ENCODE peak calls at places on chromosomes 1 and 21, in seven cellular contexts. E, T, C, G, Y, K and L are unnamed samples.

GRCh38 chr1:9125325-9125724 is 3.6 kb downstream of the GPR157 start:
- DNase-seq in Y (no peak), C (no peak), T (no peak), K (no peak), G (no peak), E (no peak), L (no peak)

GRCh38 chr1:211939876-211940468 is 95.4 kb downstream of the INTS7 start:
- DNase-seq in Y (no peak), E (no peak), C (no peak), G (no peak), T (no peak), K (no peak), L (no peak)

GRCh38 chr1:106676021-106676420 is 380.5 kb upstream of the PRMT6 start:
- DNase-seq in K (no peak), Y (peak), G (no peak), T (no peak), E (no peak), C (no peak), L (no peak)

GRCh38 chr1:109263597-109264378 is 14.4 kb downstream of the CELSR2 start:
- DNase-seq in K (peak), G (peak), Y (peak), T (peak), C (peak), E (peak), L (peak)

GRCh38 chr1:21926814-21927530 is 10.1 kb downstream of the HSPG2 start:
- DNase-seq in Y (no peak), G (no peak), E (no peak), T (no peak), K (peak), C (no peak), L (no peak)

GRCh38 chr1:160711528-160712311 is at the start of gene CD48:
- DNase-seq in C (no peak), Y (no peak), G (no peak), T (no peak), E (no peak), K (no peak), L (no peak)

GRCh38 chr1:238161955-238162354 is 271.2 kb upstream of the ZP4 start:
- DNase-seq in K (no peak), C (no peak), E (no peak), G (no peak), Y (no peak), T (no peak), L (no peak)

GRCh38 chr1:152159144-152159543 is at the start of gene RPTN:
- DNase-seq in K (no peak), E (no peak), Y (no peak), C (no peak), G (no peak), T (no peak), L (no peak)

GRCh38 chr1:15678578-15678977 is 5.5 kb upstream of the PLEKHM2 start:
- DNase-seq in G (peak), T (no peak), E (peak), Y (peak), C (no peak), K (peak), L (no peak)

GRCh38 chr1:245475116-245475515 is 320.3 kb downstream of the KIF26B start:
- DNase-seq in T (no peak), K (peak), Y (peak), G (no peak), E (no peak), C (no peak), L (no peak)

GRCh38 chr1:21490774-21491482 is 18.3 kb upstream of the ALPL start:
- DNase-seq in E (no peak), G (peak), Y (peak), C (no peak), K (peak), T (no peak), L (no peak)

GRCh38 chr21:43733529-43734071 is 14.7 kb downstream of the PDXK start:
- DNase-seq in T (no peak), G (no peak), K (peak), E (peak), C (no peak), Y (peak), L (no peak)

GRCh38 chr1:17165823-17166222 is 39.1 kb upstream of the PADI1 start:
- DNase-seq in K (no peak), G (no peak), E (no peak), T (no peak), Y (no peak), C (no peak), L (no peak)

GRCh38 chr1:110370827-110371226 is 20.0 kb downstream of the SLC16A4 start:
- DNase-seq in T (no peak), Y (peak), E (no peak), C (no peak), G (no peak), K (peak), L (no peak)

GRCh38 chr1:48600182-48600581 is 128.2 kb upstream of the SPATA6 start:
- DNase-seq in Y (no peak), G (no peak), E (no peak), T (no peak), C (no peak), K (no peak), L (no peak)

GRCh38 chr1:88524129-88524528 is 159.9 kb upstream of the PKN2 start:
- DNase-seq in G (no peak), K (no peak), T (no peak), C (no peak), E (no peak), Y (no peak), L (no peak)

GRCh38 chr1:63813829-63814277 is 40.0 kb downstream of the ROR1 start:
- DNase-seq in Y (peak), G (no peak), T (no peak), E (no peak), C (no peak), K (peak), L (no peak)

GRCh38 chr1:207002731-207003146 is 29.8 kb downstream of the C1orf116 start:
- DNase-seq in K (peak), G (no peak), E (peak), T (no peak), C (peak), Y (no peak), L (no peak)

GRCh38 chr1:11938722-11939526 is 4.4 kb downstream of the PLOD1 start:
- DNase-seq in G (no peak), E (no peak), C (no peak), K (no peak), Y (peak), T (no peak), L (no peak)

GRCh38 chr1:24417681-24418080 is 2.1 kb downstream of the NIPAL3 start:
- DNase-seq in K (peak), T (no peak), Y (peak), C (no peak), G (no peak), E (no peak), L (no peak)

GRCh38 chr1:35192056-35192852 is 691 bp downstream of the SFPQ start:
- DNase-seq in T (peak), K (peak), E (peak), Y (peak), C (peak), G (peak), L (peak)
- TF ChIP-seq CTCF in T (no peak), K (peak), E (peak), Y (no peak), C (peak), G (peak), L (peak)

DNA sequence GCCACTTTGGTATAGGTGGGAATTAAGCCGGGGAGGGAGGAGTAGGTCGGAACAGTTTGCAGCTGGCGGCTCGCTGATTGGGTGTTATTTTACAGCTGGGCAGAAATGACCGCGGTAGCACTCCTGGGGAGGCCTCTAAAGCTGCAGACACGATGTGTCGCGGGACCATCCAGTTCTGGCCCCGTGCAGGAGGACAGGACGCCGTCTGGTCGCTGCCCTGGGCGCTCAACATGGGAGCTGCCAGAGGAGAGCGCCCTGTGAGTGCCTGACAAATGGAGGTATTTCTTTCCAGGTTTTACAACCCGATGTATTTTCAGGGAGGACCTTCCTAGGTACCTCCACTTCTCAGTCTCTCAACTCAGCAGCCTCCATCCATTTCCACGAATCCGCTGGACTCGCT is 46.2 kb downstream of the CDC7 start:
- DNase-seq in C (no peak), T (no peak), G (no peak), K (no peak), E (no peak), Y (no peak), L (no peak)
- TF ChIP-seq CTCF in C (peak), T (no peak), G (no peak), K (no peak), E (no peak), Y (no peak), L (no peak)

GRCh38 chr1:61607448-61607847 is 117.5 kb downstream of the TM2D1 start:
- DNase-seq in K (no peak), C (no peak), E (no peak), Y (no peak), T (no peak), G (no peak), L (no peak)

GRCh38 chr1:61606448-61607312 is 118.3 kb downstream of the TM2D1 start:
- DNase-seq in E (no peak), G (no peak), T (no peak), K (no peak), C (no peak), Y (peak), L (no peak)

GRCh38 chr1:61605607-61606321 is 119.2 kb downstream of the TM2D1 start:
- DNase-seq in T (no peak), E (no peak), G (no peak), C (no peak), K (peak), Y (peak), L (no peak)

GRCh38 chr1:61602663-61603062 is 122.3 kb downstream of the TM2D1 start:
- DNase-seq in C (no peak), G (no peak), K (no peak), T (no peak), Y (no peak), E (no peak), L (no peak)

GRCh38 chr1:61604684-61605083 is 120.3 kb downstream of the TM2D1 start:
- DNase-seq in C (no peak), G (no peak), K (no peak), Y (peak), T (no peak), E (no peak), L (no peak)
- TF ChIP-seq CTCF in C (no peak), G (no peak), K (no peak), Y (no peak), T (no peak), E (no peak), L (no peak)

GRCh38 chr1:161727343-161727924 is 6.1 kb downstream of the FCRLB start:
- DNase-seq in E (no peak), G (no peak), K (peak), Y (peak), C (no peak), T (no peak), L (no peak)

GRCh38 chr1:161723459-161724149 is 2.3 kb downstream of the FCRLB start:
- DNase-seq in C (peak), T (no peak), E (no peak), K (no peak), G (peak), Y (no peak), L (no peak)

GRCh38 chr1:161728376-161729226 is 7.3 kb downstream of the FCRLB start:
- DNase-seq in G (no peak), E (no peak), C (no peak), K (no peak), Y (no peak), T (no peak), L (no peak)

GRCh38 chr1:161725888-161726630 is 4.7 kb downstream of the FCRLB start:
- DNase-seq in K (peak), E (peak), C (peak), T (peak), G (peak), Y (peak), L (peak)

GRCh38 chr1:161726631-161727342 is 5.4 kb downstream of the FCRLB start:
- DNase-seq in T (peak), K (peak), Y (peak), G (peak), E (peak), C (peak), L (peak)
- TF ChIP-seq CTCF in T (no peak), K (no peak), Y (no peak), G (no peak), E (no peak), C (no peak), L (peak)